ENCODE peak calls at places on chromosomes 16 and 17, in six cellular contexts. N, C, F, Z, R and I are unnamed samples.
A peak's percentile ranks its signal among the peaks of the same experiment; 100 is the strongest.

GRCh38 chr16:13110124-13110796 is 208.9 kb downstream of the SHISA9 start:
- DNase-seq in R (no peak), Z (no peak), F (no peak), N (peak; percentile 99), C (no peak), I (no peak)

GRCh38 chr17:8223356-8224063 is 13.1 kb upstream of the AURKB start:
- DNase-seq in R (no peak), Z (no peak), F (peak; percentile 85), N (peak; percentile 79), C (peak; percentile 54), I (no peak)

GRCh38 chr16:1996175-1996574 is 6.4 kb downstream of the SYNGR3 start:
- DNase-seq in F (no peak), R (no peak), Z (no peak), N (no peak), C (no peak), I (no peak)

GRCh38 chr16:47311738-47312505 is 148.9 kb downstream of the ITFG1 start:
- DNase-seq in F (no peak), N (no peak), Z (no peak), C (no peak), R (no peak), I (peak; percentile 6)

GRCh38 chr17:7570351-7570750 is 8.6 kb downstream of the SENP3 start:
- DNase-seq in C (no peak), F (no peak), Z (no peak), N (no peak), R (no peak), I (no peak)

GRCh38 chr17:22463110-22463850 is 771.0 kb downstream of the KCNJ18 start:
- DNase-seq in F (peak; percentile 36), C (no peak), Z (no peak), R (no peak), N (no peak), I (no peak)

GRCh38 chr16:31064882-31065461 is 9.1 kb downstream of the ZNF668 start:
- DNase-seq in F (no peak), N (no peak), R (no peak), Z (no peak), C (no peak), I (no peak)

GRCh38 chr16:74758801-74759200 is 15.8 kb downstream of the FA2H start:
- DNase-seq in N (no peak), C (no peak), R (no peak), Z (no peak), F (no peak), I (no peak)

GRCh38 chr16:50208460-50208931 is 55.4 kb downstream of the TENT4B start:
- DNase-seq in Z (no peak), C (no peak), N (peak; percentile 16), F (no peak), R (no peak), I (no peak)

DNA sequence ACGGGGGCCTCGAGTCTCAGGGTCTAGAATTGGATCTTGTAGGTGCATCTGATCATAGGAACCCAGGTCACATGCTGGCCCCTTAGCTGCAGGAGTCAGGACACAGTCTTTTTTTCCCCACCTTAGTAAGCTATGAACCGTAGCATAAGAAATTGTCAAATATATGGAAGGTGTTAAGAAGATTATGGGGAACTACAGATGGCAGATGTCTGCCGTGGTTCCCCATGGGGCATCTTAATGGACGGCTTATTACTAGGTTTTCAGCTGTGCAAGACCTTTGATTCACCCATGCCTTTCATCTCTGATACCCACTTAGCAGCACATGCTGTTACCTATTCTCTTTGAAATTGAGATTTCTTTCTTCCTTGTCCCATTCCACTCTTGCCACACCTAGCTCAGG is 70.7 kb downstream of the RPTOR start:
- DNase-seq in N (no peak), C (no peak), R (no peak), F (no peak), Z (no peak), I (no peak)
- TF ChIP-seq SIN3A in N (no peak), C (no peak), R (no peak), F (no peak), Z (no peak), I (no peak)

DNA sequence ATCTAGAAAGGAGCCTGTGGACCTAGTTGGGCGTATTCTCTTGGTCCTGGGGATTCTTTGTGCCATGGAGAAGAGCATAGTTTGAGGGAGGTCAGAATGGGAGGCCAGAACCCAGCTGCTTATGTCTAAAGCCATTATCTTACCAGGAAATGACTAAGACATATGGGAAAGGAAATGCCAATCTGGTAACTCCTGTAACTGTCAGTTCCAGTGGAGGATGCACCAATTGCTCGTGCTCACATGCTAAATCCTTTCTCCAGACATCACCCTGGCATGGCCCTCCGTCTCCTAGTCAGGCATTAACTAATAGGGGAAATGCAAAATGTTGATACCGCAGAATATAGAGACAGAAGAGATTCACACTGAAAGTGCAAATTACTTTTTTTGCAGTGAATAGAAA is 255.6 kb upstream of the HSBP1 start:
- DNase-seq in R (no peak), N (no peak), C (no peak), Z (no peak), F (no peak), I (no peak)
- TF ChIP-seq SIN3A in R (no peak), N (no peak), C (no peak), Z (no peak), F (no peak), I (no peak)

GRCh38 chr17:81000089-81000630 is 8.5 kb downstream of the CHMP6 start:
- DNase-seq in N (no peak), Z (no peak), R (no peak), C (no peak), F (no peak), I (no peak)
- TF ChIP-seq SIN3A in N (no peak), Z (no peak), R (no peak), C (no peak), F (no peak), I (no peak)

GRCh38 chr17:63973247-63973646 is 529 bp upstream of the SCN4A start:
- DNase-seq in R (no peak), Z (no peak), F (no peak), N (no peak), C (no peak), I (no peak)

GRCh38 chr17:63972796-63973195 is at the start of gene SCN4A:
- DNase-seq in C (no peak), Z (no peak), N (no peak), F (no peak), R (no peak), I (no peak)

GRCh38 chr17:63975541-63976092 is 2.9 kb upstream of the SCN4A start:
- DNase-seq in N (no peak), Z (no peak), R (no peak), C (no peak), F (no peak), I (no peak)

GRCh38 chr17:63974594-63975192 is 2.0 kb upstream of the SCN4A start:
- DNase-seq in R (no peak), N (no peak), F (no peak), Z (no peak), C (no peak), I (peak; percentile 57)

DNA sequence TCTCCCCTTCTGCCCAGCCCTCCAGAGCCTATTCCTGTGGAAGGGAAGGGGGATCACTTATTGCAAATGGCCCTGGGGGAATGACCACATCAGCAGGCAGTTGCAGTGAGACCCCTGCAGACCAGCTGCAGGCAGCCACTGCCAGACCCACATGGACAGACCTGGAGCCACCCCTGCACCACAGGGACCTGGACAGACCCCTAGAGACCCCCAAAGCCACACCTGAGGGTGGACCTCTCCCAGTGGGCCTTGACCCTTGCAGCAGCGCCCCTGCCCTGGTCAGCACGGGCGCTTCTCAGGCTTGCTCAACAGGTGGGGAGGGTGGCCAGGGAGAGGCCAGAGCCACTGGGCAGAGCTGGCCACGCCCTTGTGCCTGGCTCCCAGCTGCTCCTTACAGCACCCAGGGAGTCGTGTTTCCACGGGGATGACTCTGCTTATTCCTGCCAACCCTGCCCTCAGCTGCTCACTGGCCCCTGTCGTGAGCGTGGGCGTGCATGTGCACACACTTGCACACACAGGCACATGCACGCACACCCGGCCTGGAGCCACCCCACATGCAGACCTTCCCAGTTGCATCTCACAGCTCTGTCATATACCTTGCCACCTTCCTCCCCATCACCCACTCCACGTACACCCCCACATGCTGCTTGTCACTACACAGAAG is 1.3 kb upstream of the SCN4A start:
- DNase-seq in C (no peak), Z (no peak), F (no peak), N (no peak), R (no peak), I (no peak)
- TF ChIP-seq SIN3A in C (no peak), Z (no peak), F (no peak), N (no peak), R (no peak), I (no peak)

GRCh38 chr17:80891096-80892018 is 100.3 kb upstream of the CHMP6 start:
- DNase-seq in R (peak; percentile 56), Z (peak; percentile 53), N (no peak), F (peak; percentile 74), C (no peak), I (peak; percentile 96)
- TF ChIP-seq SIN3A in R (no peak), Z (no peak), N (no peak), F (no peak), C (no peak), I (no peak)